ENCODE peak calls at places on chromosomes 3 and 15, in ten cellular contexts. H is ovary, C is upper lobe of left lung, I is K562, Q is SK-N-SH, N is H1, J is sigmoid colon, U is transverse colon, D is A549, V is GM12878. K is an unnamed sample. For H3K4me1, the result is how much of the 10 kb centered on the place peaks cover.

GRCh38 chr3:123026551-123027291 is 842 bp downstream of the SEMA5B start:
- DNase-seq in H (peak), C (peak), I (no peak), Q (peak), N (no peak), J (peak), U (peak), D (peak), V (no peak), K (peak)

GRCh38 chr3:136473716-136474326 is 223.7 kb downstream of the PCCB start:
- DNase-seq in H (no peak), C (no peak), I (no peak), Q (no peak), N (no peak), J (no peak), U (no peak), D (no peak), V (no peak), K (no peak)

GRCh38 chr3:16191591-16191990 is 17.1 kb downstream of the GALNT15 start:
- DNase-seq in H (peak), C (no peak), I (no peak), Q (no peak), N (no peak), J (no peak), U (no peak), D (no peak), V (no peak), K (no peak)

GRCh38 chr3:160179906-160180305 is 45.3 kb upstream of the C3orf80 start:
- DNase-seq in H (no peak), C (no peak), I (no peak), Q (no peak), N (no peak), J (no peak), U (no peak), D (no peak), V (no peak), K (no peak)

GRCh38 chr3:2978977-2979732 is 131.0 kb downstream of the IL5RA start:
- DNase-seq in H (no peak), C (no peak), I (no peak), Q (no peak), N (peak), J (no peak), U (no peak), D (no peak), V (no peak), K (no peak)

GRCh38 chr3:68089572-68089991 is 435.2 kb upstream of the SUCLG2 start:
- DNase-seq in H (no peak), C (no peak), I (no peak), Q (no peak), N (no peak), J (no peak), U (no peak), D (no peak), V (no peak), K (no peak)

GRCh38 chr3:111695584-111696213 is 100.6 kb upstream of the ZBED2 start:
- DNase-seq in H (no peak), C (no peak), I (no peak), Q (no peak), N (no peak), J (no peak), U (no peak), D (peak), V (no peak), K (no peak)

GRCh38 chr15:31504462-31504839 is 177.8 kb downstream of the KLF13 start:
- DNase-seq in H (no peak), C (peak), I (no peak), Q (no peak), N (no peak), J (no peak), U (no peak), D (no peak), V (no peak), K (no peak)

GRCh38 chr3:20552605-20553275 is 366.7 kb upstream of the SGO1 start:
- DNase-seq in H (no peak), C (no peak), I (no peak), Q (no peak), N (no peak), J (peak), U (no peak), D (no peak), V (no peak), K (no peak)

GRCh38 chr3:24598691-24599090 is 104.0 kb upstream of the THRB start:
- DNase-seq in H (no peak), C (no peak), I (no peak), Q (no peak), N (no peak), J (no peak), U (no peak), D (no peak), V (no peak), K (no peak)

GRCh38 chr15:98560338-98560737 is 88.0 kb upstream of the IGF1R start:
- DNase-seq in H (no peak), C (no peak), I (no peak), Q (no peak), N (no peak), J (no peak), U (no peak), D (no peak), V (no peak), K (no peak)

GRCh38 chr15:73902121-73903020 is 23.9 kb upstream of the LOXL1 start:
- DNase-seq in H (no peak), C (no peak), I (no peak), Q (no peak), N (no peak), J (no peak), U (no peak), D (no peak), V (no peak), K (no peak)

GRCh38 chr15:73899197-73900128 is 26.1 kb downstream of the TBC1D21 start:
- DNase-seq in H (no peak), C (no peak), I (no peak), Q (peak), N (no peak), J (no peak), U (no peak), D (no peak), V (no peak), K (no peak)

GRCh38 chr15:73901126-73901810 is 25.0 kb upstream of the LOXL1 start:
- DNase-seq in H (no peak), C (no peak), I (no peak), Q (no peak), N (no peak), J (no peak), U (no peak), D (no peak), V (no peak), K (no peak)

GRCh38 chr15:73897441-73898261 is 24.3 kb downstream of the TBC1D21 start:
- DNase-seq in H (no peak), C (peak), I (peak), Q (peak), N (peak), J (no peak), U (peak), D (peak), V (no peak), K (peak)

GRCh38 chr15:73900129-73900712 is 26.0 kb upstream of the LOXL1 start:
- DNase-seq in H (no peak), C (no peak), I (no peak), Q (no peak), N (no peak), J (no peak), U (no peak), D (no peak), V (no peak), K (no peak)
- TF ChIP-seq EP300 in H (no peak), C (no peak), I (no peak), Q (no peak), N (no peak), J (no peak), U (no peak), D (no peak), V (no peak), K (no peak)

GRCh38 chr15:78035861-78036476 is 41.5 kb downstream of the TBC1D2B start:
- DNase-seq in H (no peak), C (no peak), I (peak), Q (no peak), N (no peak), J (no peak), U (no peak), D (no peak), V (no peak), K (no peak)
- H3K4me1 ChIP-seq in H (under half), C (half or more), I (under half), Q (under half), N (under half), J (under half), U (under half), D (under half), V (under half), K (under half)

GRCh38 chr3:52443268-52443610 is 1.7 kb downstream of the SEMA3G start:
- DNase-seq in H (no peak), C (no peak), I (no peak), Q (no peak), N (no peak), J (no peak), U (no peak), D (no peak), V (no peak), K (no peak)

GRCh38 chr3:52446042-52446441 is 1.1 kb upstream of the SEMA3G start:
- DNase-seq in H (no peak), C (no peak), I (no peak), Q (no peak), N (no peak), J (no peak), U (no peak), D (no peak), V (no peak), K (no peak)

GRCh38 chr3:52443791-52444687 is 864 bp downstream of the SEMA3G start:
- DNase-seq in H (no peak), C (no peak), I (no peak), Q (no peak), N (no peak), J (no peak), U (no peak), D (no peak), V (no peak), K (no peak)

GRCh38 chr3:52446631-52447511 is 2.0 kb upstream of the SEMA3G start:
- DNase-seq in H (no peak), C (peak), I (peak), Q (peak), N (peak), J (peak), U (peak), D (no peak), V (peak), K (peak)

DNA sequence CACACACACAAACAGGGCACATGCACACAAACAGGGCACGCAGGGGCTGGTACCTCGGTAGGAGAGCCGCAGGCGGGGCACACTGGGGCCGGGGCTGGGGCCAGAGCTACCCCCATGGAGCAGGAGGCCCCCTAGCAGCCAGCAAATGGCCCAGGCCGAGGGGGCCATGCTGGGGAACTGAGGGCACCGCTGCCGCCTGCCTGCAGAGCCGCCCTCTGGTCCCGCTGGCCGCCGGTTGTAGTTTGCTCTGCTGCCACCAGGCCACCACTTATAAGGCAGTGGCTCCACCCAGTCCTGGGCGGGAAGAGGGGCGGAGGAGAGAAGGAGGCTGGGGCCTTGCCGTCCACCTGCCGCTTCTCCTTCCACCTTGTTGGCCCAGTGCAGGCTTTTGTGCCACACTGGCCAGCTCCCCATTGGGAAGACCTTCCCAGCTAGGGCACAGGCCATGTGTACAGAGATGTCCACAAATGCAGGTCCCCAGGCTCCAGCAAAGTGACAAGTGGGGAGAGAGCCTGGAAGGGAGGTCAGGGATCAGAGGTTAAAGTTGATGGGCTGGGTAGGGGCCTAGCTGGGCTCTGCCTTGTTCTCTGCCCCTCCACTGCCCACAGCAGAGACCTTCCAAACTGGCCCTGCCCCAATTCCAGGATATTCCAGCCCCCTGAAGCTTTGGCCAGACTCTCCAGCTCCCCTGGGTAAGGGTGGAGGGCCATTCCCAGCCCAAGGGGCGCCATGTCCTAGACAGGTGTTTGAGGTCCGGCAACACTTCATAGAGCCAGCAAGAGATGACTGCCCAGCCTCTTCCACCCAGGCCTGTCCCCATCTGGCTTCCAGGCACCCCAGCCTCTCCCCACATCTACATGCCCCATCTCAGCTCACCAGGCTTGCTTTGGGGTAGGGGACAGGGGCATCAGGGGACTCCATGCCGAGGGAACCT is at the start of gene SEMA3G:
- DNase-seq in H (no peak), C (peak), I (peak), Q (peak), N (peak), J (peak), U (peak), D (peak), V (no peak), K (peak)
- TF ChIP-seq CTCF in H (no peak), C (peak), I (peak), Q (peak), N (no peak), J (peak), U (peak), D (no peak), V (peak), K (peak)

GRCh38 chr3:126524429-126524988 is 554 bp downstream of the CHST13 start:
- DNase-seq in H (no peak), C (no peak), I (peak), Q (peak), N (no peak), J (peak), U (peak), D (peak), V (no peak), K (no peak)
- TF ChIP-seq EP300 in H (no peak), C (no peak), I (no peak), Q (no peak), N (no peak), J (no peak), U (no peak), D (no peak), V (no peak), K (no peak)